ENCODE peak calls at places on chromosome 17, in four cellular contexts. One of them, this sample, is unnamed.
A peak's percentile ranks its signal among the peaks of the same experiment; 100 is the strongest.

GRCh38 chr17:77770331-77771105 is 188.0 kb upstream of the TNRC6C start:
- DNase-seq in mammary epithelial cell: peak; percentile 4
- DNase-seq in cardiac muscle cell: peak; percentile 88
- DNase-seq in MM.1S: no peak
- DNase-seq in this sample: peak; percentile 80

GRCh38 chr17:33990943-33991706 is 264.0 kb upstream of the CCL2 start:
- DNase-seq in MM.1S: no peak
- DNase-seq in mammary epithelial cell: no peak
- DNase-seq in cardiac muscle cell: no peak
- DNase-seq in this sample: no peak

GRCh38 chr17:2435852-2436251 is 35.0 kb upstream of the MNT start:
- DNase-seq in MM.1S: no peak
- DNase-seq in cardiac muscle cell: no peak
- DNase-seq in mammary epithelial cell: no peak
- DNase-seq in this sample: no peak

GRCh38 chr17:46030752-46031151 is 31.7 kb downstream of the STH start:
- DNase-seq in cardiac muscle cell: no peak
- DNase-seq in mammary epithelial cell: no peak
- DNase-seq in MM.1S: no peak
- DNase-seq in this sample: no peak

GRCh38 chr17:74037320-74037719 is 166.2 kb upstream of the RPL38 start:
- DNase-seq in MM.1S: no peak
- DNase-seq in mammary epithelial cell: peak; percentile 33
- DNase-seq in cardiac muscle cell: peak; percentile 34
- DNase-seq in this sample: peak; percentile 3

GRCh38 chr17:49963277-49963625 is 5.7 kb upstream of the DLX4 start:
- DNase-seq in MM.1S: no peak
- DNase-seq in cardiac muscle cell: no peak
- DNase-seq in mammary epithelial cell: no peak
- DNase-seq in this sample: no peak

GRCh38 chr17:49633762-49634486 is 44.0 kb downstream of the SPOP start:
- DNase-seq in mammary epithelial cell: no peak
- DNase-seq in cardiac muscle cell: no peak
- DNase-seq in MM.1S: no peak
- DNase-seq in this sample: no peak

GRCh38 chr17:66540131-66540781 is 237.8 kb downstream of the PRKCA start:
- DNase-seq in cardiac muscle cell: peak; percentile 89
- DNase-seq in mammary epithelial cell: peak; percentile 92
- DNase-seq in MM.1S: no peak
- DNase-seq in this sample: peak; percentile 93

GRCh38 chr17:82689077-82689476 is 9.4 kb downstream of the RAB40B start:
- DNase-seq in mammary epithelial cell: no peak
- DNase-seq in MM.1S: no peak
- DNase-seq in cardiac muscle cell: no peak
- DNase-seq in this sample: no peak

GRCh38 chr17:82424001-82424862 is 5.8 kb upstream of the OGFOD3 start:
- DNase-seq in cardiac muscle cell: peak; percentile 60
- DNase-seq in mammary epithelial cell: peak; percentile 21
- DNase-seq in MM.1S: peak; percentile 56
- DNase-seq in this sample: peak; percentile 23

GRCh38 chr17:73770849-73771229 is 126.6 kb upstream of the SDK2 start:
- DNase-seq in MM.1S: no peak
- DNase-seq in mammary epithelial cell: no peak
- DNase-seq in cardiac muscle cell: no peak
- DNase-seq in this sample: no peak

GRCh38 chr17:67491009-67491677 is 114.1 kb downstream of the PITPNC1 start:
- DNase-seq in cardiac muscle cell: peak; percentile 97
- DNase-seq in MM.1S: no peak
- DNase-seq in mammary epithelial cell: peak; percentile 33
- DNase-seq in this sample: peak; percentile 100

GRCh38 chr17:80938556-80938955 is 53.1 kb upstream of the CHMP6 start:
- DNase-seq in MM.1S: no peak
- DNase-seq in cardiac muscle cell: no peak
- DNase-seq in mammary epithelial cell: no peak
- DNase-seq in this sample: no peak

GRCh38 chr17:48626470-48627241 is 498 bp upstream of the HOXB9 start:
- DNase-seq in mammary epithelial cell: no peak
- DNase-seq in MM.1S: no peak
- DNase-seq in cardiac muscle cell: peak; percentile 29
- DNase-seq in this sample: no peak

GRCh38 chr17:56795098-56795497 is 38.6 kb downstream of the C17orf67 start:
- DNase-seq in cardiac muscle cell: no peak
- DNase-seq in mammary epithelial cell: no peak
- DNase-seq in MM.1S: no peak
- DNase-seq in this sample: no peak

GRCh38 chr17:77842148-77842905 is 116.2 kb upstream of the TNRC6C start:
- DNase-seq in MM.1S: no peak
- DNase-seq in mammary epithelial cell: peak; percentile 36
- DNase-seq in cardiac muscle cell: no peak
- DNase-seq in this sample: peak; percentile 34

GRCh38 chr17:14775761-14776492 is 475.0 kb downstream of the HS3ST3B1 start:
- DNase-seq in cardiac muscle cell: peak; percentile 68
- DNase-seq in mammary epithelial cell: peak; percentile 92
- DNase-seq in MM.1S: no peak
- DNase-seq in this sample: peak; percentile 26

GRCh38 chr17:17150450-17150804 is 55.7 kb downstream of the PLD6 start:
- DNase-seq in MM.1S: no peak
- DNase-seq in cardiac muscle cell: no peak
- DNase-seq in mammary epithelial cell: no peak
- DNase-seq in this sample: no peak

GRCh38 chr17:41678907-41679739 is 9.6 kb upstream of the EIF1 start:
- DNase-seq in mammary epithelial cell: peak; percentile 77
- DNase-seq in MM.1S: peak; percentile 87
- DNase-seq in cardiac muscle cell: peak; percentile 66
- DNase-seq in this sample: no peak

GRCh38 chr17:27578718-27579085 is 52.3 kb upstream of the LGALS9 start:
- DNase-seq in cardiac muscle cell: peak; percentile 49
- DNase-seq in mammary epithelial cell: peak; percentile 24
- DNase-seq in MM.1S: no peak
- DNase-seq in this sample: no peak

GRCh38 chr17:51827140-51827539 is 331.4 kb downstream of the CA10 start:
- DNase-seq in MM.1S: no peak
- DNase-seq in mammary epithelial cell: no peak
- DNase-seq in cardiac muscle cell: no peak
- DNase-seq in this sample: no peak

GRCh38 chr17:83127431-83128160 is 48.2 kb downstream of the METRNL start:
- DNase-seq in cardiac muscle cell: no peak
- DNase-seq in mammary epithelial cell: no peak
- DNase-seq in MM.1S: no peak
- DNase-seq in this sample: no peak

GRCh38 chr17:1000597-1001490 is 3.9 kb downstream of the TIMM22 start:
- DNase-seq in cardiac muscle cell: peak; percentile 82
- DNase-seq in mammary epithelial cell: no peak
- DNase-seq in MM.1S: no peak
- DNase-seq in this sample: peak; percentile 49

GRCh38 chr17:64773836-64774761 is 112.0 kb upstream of the SMURF2 start:
- DNase-seq in mammary epithelial cell: peak; percentile 83
- DNase-seq in MM.1S: peak; percentile 74
- DNase-seq in cardiac muscle cell: peak; percentile 66
- DNase-seq in this sample: peak; percentile 47

GRCh38 chr17:31015639-31016038 is 44.8 kb downstream of the RNF135 start:
- DNase-seq in mammary epithelial cell: no peak
- DNase-seq in MM.1S: no peak
- DNase-seq in cardiac muscle cell: no peak
- DNase-seq in this sample: no peak

GRCh38 chr17:74606050-74606449 is 14.0 kb upstream of the CD300LD start:
- DNase-seq in MM.1S: no peak
- DNase-seq in cardiac muscle cell: no peak
- DNase-seq in mammary epithelial cell: no peak
- DNase-seq in this sample: no peak

GRCh38 chr17:31379796-31380195 is 11.7 kb upstream of the RAB11FIP4 start:
- DNase-seq in cardiac muscle cell: no peak
- DNase-seq in mammary epithelial cell: no peak
- DNase-seq in MM.1S: no peak
- DNase-seq in this sample: no peak

GRCh38 chr17:28906276-28907051 is 3.6 kb upstream of the DHRS13 start:
- DNase-seq in cardiac muscle cell: no peak
- DNase-seq in MM.1S: no peak
- DNase-seq in mammary epithelial cell: no peak
- DNase-seq in this sample: no peak

GRCh38 chr17:82875418-82875856 is 35.6 kb upstream of the ZNF750 start:
- DNase-seq in cardiac muscle cell: no peak
- DNase-seq in mammary epithelial cell: peak; percentile 96
- DNase-seq in MM.1S: no peak
- DNase-seq in this sample: no peak

GRCh38 chr17:55303008-55303493 is 38.3 kb downstream of the HLF start:
- DNase-seq in mammary epithelial cell: no peak
- DNase-seq in cardiac muscle cell: no peak
- DNase-seq in MM.1S: no peak
- DNase-seq in this sample: no peak

GRCh38 chr17:55300479-55301290 is 35.9 kb downstream of the HLF start:
- DNase-seq in MM.1S: no peak
- DNase-seq in mammary epithelial cell: no peak
- DNase-seq in cardiac muscle cell: no peak
- DNase-seq in this sample: no peak

GRCh38 chr17:55301521-55302406 is 37.0 kb downstream of the HLF start:
- DNase-seq in MM.1S: no peak
- DNase-seq in cardiac muscle cell: peak; percentile 51
- DNase-seq in mammary epithelial cell: no peak
- DNase-seq in this sample: no peak

GRCh38 chr17:55303701-55304145 is 39.0 kb downstream of the HLF start:
- DNase-seq in mammary epithelial cell: no peak
- DNase-seq in cardiac muscle cell: peak; percentile 46
- DNase-seq in MM.1S: no peak
- DNase-seq in this sample: no peak

DNA sequence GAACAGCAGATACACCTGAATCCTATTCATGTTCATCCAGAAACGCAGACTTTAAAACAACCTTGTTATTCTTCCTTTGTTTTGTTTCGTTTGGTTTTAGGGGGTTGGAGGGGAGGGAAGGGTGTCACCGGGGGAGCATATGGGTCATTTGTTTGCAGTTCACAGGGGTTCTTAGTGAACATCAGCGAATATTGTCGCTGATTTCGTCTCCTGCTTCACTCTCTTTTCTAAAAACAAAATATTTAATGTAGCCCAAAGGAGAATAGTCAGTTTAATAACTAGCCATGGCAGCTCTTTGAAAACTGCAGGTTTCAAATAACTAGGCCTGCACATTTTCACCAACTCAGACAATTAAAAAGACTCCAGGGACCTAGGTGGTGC is 37.6 kb downstream of the HLF start:
- DNase-seq in cardiac muscle cell: no peak
- DNase-seq in mammary epithelial cell: no peak
- DNase-seq in MM.1S: no peak
- DNase-seq in this sample: no peak
- H3K27ac ChIP-seq in cardiac muscle cell: no peak overlapping the region
- H3K27ac ChIP-seq in mammary epithelial cell: no peak overlapping the region
- H3K27ac ChIP-seq in MM.1S: no peak overlapping the region
- H3K27ac ChIP-seq in this sample: no peak overlapping the region

GRCh38 chr17:8574687-8575086 is 55.8 kb downstream of the MYH10 start:
- DNase-seq in cardiac muscle cell: peak; percentile 38
- DNase-seq in MM.1S: no peak
- DNase-seq in mammary epithelial cell: no peak
- DNase-seq in this sample: no peak
- TF ChIP-seq CTCF in cardiac muscle cell: peak; percentile 36
- TF ChIP-seq CTCF in MM.1S: no peak
- TF ChIP-seq CTCF in mammary epithelial cell: peak; percentile 20
- TF ChIP-seq CTCF in this sample: peak; percentile 40

GRCh38 chr17:76735006-76735405 is 2.1 kb downstream of the SRSF2 start:
- DNase-seq in mammary epithelial cell: peak; percentile 46
- DNase-seq in MM.1S: peak; percentile 82
- DNase-seq in cardiac muscle cell: peak; percentile 47
- DNase-seq in this sample: no peak
- H3K27ac ChIP-seq in mammary epithelial cell: peak overlapping the region; percentile 94
- H3K27ac ChIP-seq in MM.1S: peak overlapping the region; percentile 92
- H3K27ac ChIP-seq in cardiac muscle cell: peak overlapping the region; percentile 95
- H3K27ac ChIP-seq in this sample: no peak overlapping the region

GRCh38 chr17:43026610-43027009 is 1.6 kb downstream of the RND2 start:
- DNase-seq in mammary epithelial cell: no peak
- DNase-seq in cardiac muscle cell: no peak
- DNase-seq in MM.1S: no peak
- DNase-seq in this sample: no peak

GRCh38 chr17:43027091-43028032 is 2.3 kb downstream of the RND2 start:
- DNase-seq in MM.1S: no peak
- DNase-seq in cardiac muscle cell: no peak
- DNase-seq in mammary epithelial cell: no peak
- DNase-seq in this sample: no peak

GRCh38 chr17:43024407-43025289 is at the start of gene RND2:
- DNase-seq in cardiac muscle cell: peak; percentile 96
- DNase-seq in mammary epithelial cell: peak; percentile 84
- DNase-seq in MM.1S: peak; percentile 86
- DNase-seq in this sample: peak; percentile 96

GRCh38 chr17:43025766-43026537 is 921 bp downstream of the RND2 start:
- DNase-seq in MM.1S: no peak
- DNase-seq in cardiac muscle cell: no peak
- DNase-seq in mammary epithelial cell: no peak
- DNase-seq in this sample: no peak

GRCh38 chr17:43025290-43025657 is 243 bp downstream of the RND2 start:
- DNase-seq in MM.1S: no peak
- DNase-seq in cardiac muscle cell: no peak
- DNase-seq in mammary epithelial cell: no peak
- DNase-seq in this sample: no peak
- TF ChIP-seq CTCF in MM.1S: no peak
- TF ChIP-seq CTCF in cardiac muscle cell: no peak
- TF ChIP-seq CTCF in mammary epithelial cell: no peak
- TF ChIP-seq CTCF in this sample: no peak

DNA sequence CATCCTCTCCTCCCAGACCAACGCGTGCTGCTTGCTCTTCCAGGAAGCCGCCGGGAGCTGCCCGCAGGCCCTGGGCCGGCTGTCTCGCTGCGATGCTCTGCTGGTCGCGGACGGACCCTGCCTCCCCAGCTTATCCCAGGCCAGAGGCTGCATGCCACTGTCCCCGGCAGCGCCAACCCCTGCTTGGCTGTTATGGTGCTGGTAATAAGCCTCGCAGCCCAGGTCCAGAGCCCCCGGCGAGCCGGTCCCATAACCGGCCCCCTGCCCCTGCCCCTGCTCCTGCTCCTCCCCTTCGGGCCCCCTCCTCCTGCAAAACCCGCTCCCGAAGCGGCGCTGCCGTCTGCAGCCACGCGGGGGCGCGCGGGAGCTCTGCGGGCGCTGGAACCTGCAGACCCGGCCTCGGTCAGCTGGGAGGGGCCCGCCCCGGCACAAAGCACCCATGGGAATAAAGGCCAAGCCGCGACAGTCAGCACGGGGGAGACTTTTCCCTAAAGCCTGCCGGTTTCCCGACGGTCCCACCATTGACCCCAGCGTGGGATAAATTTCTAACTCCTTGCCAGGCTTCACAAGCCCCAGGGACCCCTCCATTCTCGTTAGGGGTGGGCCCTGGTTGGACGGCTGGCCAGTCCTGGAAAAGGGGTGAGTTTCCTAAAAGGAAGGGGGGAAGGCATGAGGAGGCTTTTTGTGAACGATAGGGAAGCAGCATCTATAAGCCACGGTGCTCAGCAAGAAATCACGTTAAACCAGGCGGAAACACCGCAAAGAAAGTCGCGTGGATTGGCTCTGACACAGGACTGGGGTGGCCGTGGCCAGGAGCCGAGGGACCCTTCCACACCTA is 11.2 kb downstream of the ENPP7 start:
- DNase-seq in MM.1S: peak; percentile 38
- DNase-seq in mammary epithelial cell: no peak
- DNase-seq in cardiac muscle cell: peak; percentile 54
- DNase-seq in this sample: peak; percentile 26
- H3K27ac ChIP-seq in MM.1S: no peak overlapping the region
- H3K27ac ChIP-seq in mammary epithelial cell: no peak overlapping the region
- H3K27ac ChIP-seq in cardiac muscle cell: no peak overlapping the region
- H3K27ac ChIP-seq in this sample: no peak overlapping the region

GRCh38 chr17:69677130-69677529 is 262.6 kb downstream of the MAP2K6 start:
- DNase-seq in mammary epithelial cell: no peak
- DNase-seq in MM.1S: no peak
- DNase-seq in cardiac muscle cell: no peak
- DNase-seq in this sample: no peak
- TF ChIP-seq CTCF in mammary epithelial cell: no peak
- TF ChIP-seq CTCF in MM.1S: no peak
- TF ChIP-seq CTCF in cardiac muscle cell: no peak
- TF ChIP-seq CTCF in this sample: peak; percentile 41